ENCODE peak calls at places on chromosomes 13 and 19, in six cellular contexts. C is AG04450, E is upper lobe of left lung, U is AG10803, J is adrenal gland, Z is uterus. W is an unnamed sample.
A peak's percentile ranks its signal among the peaks of the same experiment; 100 is the strongest.

GRCh38 chr19:2567580-2567979 is 91.7 kb downstream of the GADD45B start:
- DNase-seq in C (no peak), E (peak; percentile 82), U (no peak), J (no peak), Z (no peak), W (no peak)

GRCh38 chr13:107884564-107884963 is 330.8 kb downstream of the LIG4 start:
- DNase-seq in C (no peak), E (no peak), U (no peak), J (no peak), Z (no peak), W (no peak)

GRCh38 chr13:92224825-92225224 is 826.4 kb downstream of the GPC5 start:
- DNase-seq in C (no peak), E (no peak), U (no peak), J (no peak), Z (no peak), W (no peak)

GRCh38 chr19:17235618-17236413 is 9.8 kb downstream of the OCEL1 start:
- DNase-seq in C (peak; percentile 36), E (peak; percentile 77), U (peak; percentile 64), J (peak; percentile 73), Z (peak; percentile 62), W (peak; percentile 66)

GRCh38 chr19:10193666-10194499 is 870 bp downstream of the DNMT1 start:
- DNase-seq in C (no peak), E (no peak), U (peak; percentile 58), J (no peak), Z (no peak), W (peak; percentile 76)

GRCh38 chr13:75458696-75459422 is 23.1 kb downstream of the TBC1D4 start:
- DNase-seq in C (no peak), E (peak; percentile 73), U (no peak), J (peak; percentile 42), Z (no peak), W (no peak)

GRCh38 chr13:19957320-19958118 is 1.0 kb upstream of the ZMYM2 start:
- DNase-seq in C (peak; percentile 8), E (peak; percentile 84), U (peak; percentile 66), J (peak; percentile 79), Z (peak; percentile 84), W (peak; percentile 88)

GRCh38 chr13:65914707-65915106 is 1315.4 kb downstream of the PCDH9 start:
- DNase-seq in C (peak; percentile 4), E (no peak), U (peak; percentile 44), J (no peak), Z (no peak), W (peak; percentile 88)

GRCh38 chr13:22091971-22092300 is 421.1 kb downstream of the FGF9 start:
- DNase-seq in C (no peak), E (no peak), U (no peak), J (no peak), Z (no peak), W (no peak)

GRCh38 chr19:12865746-12866415 is 15.4 kb downstream of the DNASE2 start:
- DNase-seq in C (no peak), E (no peak), U (no peak), J (no peak), Z (no peak), W (no peak)

GRCh38 chr19:41031926-41032325 is 40.8 kb downstream of the CYP2B6 start:
- DNase-seq in C (no peak), E (no peak), U (no peak), J (no peak), Z (no peak), W (no peak)

GRCh38 chr13:85512421-85512820 is 286.8 kb downstream of the SLITRK6 start:
- DNase-seq in C (no peak), E (no peak), U (no peak), J (no peak), Z (no peak), W (no peak)

GRCh38 chr13:29943301-29944085 is 93.1 kb upstream of the UBL3 start:
- DNase-seq in C (no peak), E (no peak), U (no peak), J (no peak), Z (no peak), W (no peak)
- TF ChIP-seq CTCF in C (no peak), E (no peak), U (no peak), J (no peak), Z (no peak), W (no peak)

GRCh38 chr19:54203151-54203611 is 2.5 kb downstream of the RPS9 start:
- DNase-seq in C (no peak), E (no peak), U (peak; percentile 28), J (no peak), Z (no peak), W (peak; percentile 65)
- H3K4me3 ChIP-seq in C (peak overlapping the region; percentile 94), E (peak overlapping the region; percentile 86), U (peak overlapping the region; percentile 14), J (peak overlapping the region; percentile 83), Z (no peak overlapping the region), W (peak overlapping the region; percentile 97)

GRCh38 chr13:95749545-95749944 is 72.6 kb downstream of the DNAJC3 start:
- DNase-seq in C (no peak), E (no peak), U (no peak), J (no peak), Z (no peak), W (no peak)

GRCh38 chr13:95741584-95742563 is 64.9 kb downstream of the DNAJC3 start:
- DNase-seq in C (no peak), E (no peak), U (no peak), J (no peak), Z (no peak), W (no peak)

GRCh38 chr13:95743192-95743591 is 66.3 kb downstream of the DNAJC3 start:
- DNase-seq in C (no peak), E (no peak), U (no peak), J (no peak), Z (no peak), W (no peak)

GRCh38 chr13:95745289-95745688 is 68.3 kb downstream of the DNAJC3 start:
- DNase-seq in C (no peak), E (no peak), U (no peak), J (no peak), Z (no peak), W (no peak)

GRCh38 chr13:95745752-95746151 is 68.8 kb downstream of the DNAJC3 start:
- DNase-seq in C (no peak), E (no peak), U (no peak), J (no peak), Z (no peak), W (peak; percentile 1)
- TF ChIP-seq CTCF in C (peak; percentile 29), E (no peak), U (no peak), J (no peak), Z (no peak), W (peak; percentile 17)

GRCh38 chr19:36110487-36111199 is at the start of gene OVOL3:
- DNase-seq in C (no peak), E (no peak), U (no peak), J (no peak), Z (no peak), W (no peak)
- H3K4me3 ChIP-seq in C (no peak within 1 kb of the TSS), E (no peak within 1 kb of the TSS), U (no peak within 1 kb of the TSS), J (no peak within 1 kb of the TSS), Z (no peak within 1 kb of the TSS), W (no peak within 1 kb of the TSS)

GRCh38 chr13:96229356-96229755 is 139.4 kb downstream of the HS6ST3 start:
- DNase-seq in C (no peak), E (no peak), U (no peak), J (no peak), Z (no peak), W (peak; percentile 16)
- TF ChIP-seq CTCF in C (no peak), E (no peak), U (peak; percentile 38), J (peak; percentile 10), Z (no peak), W (peak; percentile 41)

GRCh38 chr13:110615005-110615321 is 382 bp upstream of the NAXD start:
- DNase-seq in C (no peak), E (no peak), U (no peak), J (no peak), Z (no peak), W (no peak)
- H3K4me3 ChIP-seq in C (peak overlapping the region; percentile 81), E (peak overlapping the region; percentile 86), U (peak overlapping the region; percentile 83), J (peak overlapping the region; percentile 67), Z (peak overlapping the region; percentile 60), W (peak overlapping the region; percentile 72)

DNA sequence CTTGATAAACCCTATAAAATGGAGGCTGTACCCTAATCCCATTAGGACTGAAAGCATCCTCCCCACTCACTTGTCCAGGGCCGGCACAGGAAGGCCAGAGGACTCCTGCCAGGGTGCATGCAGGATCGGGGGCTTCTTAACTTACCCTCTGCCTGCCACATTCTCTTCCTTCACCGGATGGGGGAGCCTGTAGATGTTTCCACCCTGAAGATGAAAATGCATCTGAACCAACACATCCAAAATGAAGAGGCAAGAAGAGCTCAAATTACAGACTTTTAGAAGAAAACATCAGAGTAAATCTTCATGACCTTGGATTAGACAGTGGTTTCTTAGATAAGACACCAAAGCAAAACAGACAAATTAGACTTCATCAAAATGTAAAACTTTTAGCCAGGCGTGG is 25.9 kb upstream of the NAPA start:
- DNase-seq in C (peak; percentile 11), E (no peak), U (peak; percentile 48), J (no peak), Z (no peak), W (peak; percentile 57)
- TF ChIP-seq CTCF in C (peak; percentile 62), E (no peak), U (peak; percentile 62), J (peak; percentile 14), Z (peak; percentile 27), W (peak; percentile 47)

GRCh38 chr13:112984501-112984900 is 15.5 kb downstream of the MCF2L start:
- DNase-seq in C (no peak), E (no peak), U (no peak), J (no peak), Z (no peak), W (no peak)
- H3K4me3 ChIP-seq in C (no peak overlapping the region), E (no peak overlapping the region), U (no peak overlapping the region), J (no peak overlapping the region), Z (no peak overlapping the region), W (no peak overlapping the region)

GRCh38 chr13:26255717-26256277 is 1.9 kb downstream of the CDK8 start:
- DNase-seq in C (no peak), E (no peak), U (no peak), J (no peak), Z (no peak), W (peak; percentile 6)
- TF ChIP-seq CTCF in C (peak; percentile 49), E (no peak), U (peak; percentile 41), J (no peak), Z (no peak), W (peak; percentile 34)

GRCh38 chr19:19407640-19407933 is 2.1 kb downstream of the GATAD2A start:
- DNase-seq in C (no peak), E (no peak), U (no peak), J (no peak), Z (no peak), W (no peak)
- H3K4me3 ChIP-seq in C (peak overlapping the region; percentile 71), E (peak overlapping the region; percentile 73), U (peak overlapping the region; percentile 78), J (no peak overlapping the region), Z (no peak overlapping the region), W (peak overlapping the region; percentile 68)